ENCODE peak calls at places on chromosomes 16 and 17, in seven cellular contexts. R, H, D, Z, E, N and B are unnamed samples.

GRCh38 chr17:30571921-30572320 is 94.7 kb downstream of the GOSR1 start:
- DNase-seq in R (no peak), H (no peak), D (no peak), Z (no peak), E (no peak), N (no peak), B (no peak)

GRCh38 chr17:56319531-56319930 is 166.3 kb downstream of the ANKFN1 start:
- DNase-seq in R (peak; percentile 33), H (peak; percentile 55), D (peak; percentile 10), Z (no peak), E (no peak), N (no peak), B (no peak)

GRCh38 chr16:14344292-14344691 is 273.2 kb downstream of the MRTFB start:
- DNase-seq in R (no peak), H (no peak), D (no peak), Z (no peak), E (no peak), N (no peak), B (no peak)

GRCh38 chr17:7034955-7035590 is 742 bp upstream of the SLC16A13 start:
- DNase-seq in R (no peak), H (no peak), D (no peak), Z (no peak), E (no peak), N (no peak), B (no peak)

GRCh38 chr17:39579318-39580081 is 28.2 kb downstream of the NEUROD2 start:
- DNase-seq in R (no peak), H (no peak), D (no peak), Z (no peak), E (peak; percentile 26), N (no peak), B (no peak)

GRCh38 chr16:4288148-4288921 is 15.5 kb upstream of the TFAP4 start:
- DNase-seq in R (peak; percentile 91), H (no peak), D (peak; percentile 70), Z (peak; percentile 86), E (peak; percentile 80), N (peak; percentile 94), B (no peak)

GRCh38 chr17:7747586-7747985 is 30.0 kb downstream of the DNAH2 start:
- DNase-seq in R (no peak), H (no peak), D (no peak), Z (no peak), E (no peak), N (no peak), B (no peak)

GRCh38 chr17:17420561-17421269 is 56.1 kb upstream of the MED9 start:
- DNase-seq in R (no peak), H (no peak), D (no peak), Z (peak; percentile 95), E (no peak), N (no peak), B (no peak)

GRCh38 chr17:78535285-78536197 is 41.7 kb downstream of the DNAH17 start:
- DNase-seq in R (no peak), H (no peak), D (peak; percentile 21), Z (no peak), E (no peak), N (peak; percentile 25), B (no peak)

GRCh38 chr17:81542431-81543338 is 9.5 kb downstream of the FAAP100 start:
- DNase-seq in R (no peak), H (no peak), D (no peak), Z (no peak), E (no peak), N (no peak), B (no peak)

GRCh38 chr16:11403534-11403795 is 58.2 kb downstream of the RMI2 start:
- DNase-seq in R (no peak), H (no peak), D (no peak), Z (no peak), E (no peak), N (no peak), B (no peak)

DNA sequence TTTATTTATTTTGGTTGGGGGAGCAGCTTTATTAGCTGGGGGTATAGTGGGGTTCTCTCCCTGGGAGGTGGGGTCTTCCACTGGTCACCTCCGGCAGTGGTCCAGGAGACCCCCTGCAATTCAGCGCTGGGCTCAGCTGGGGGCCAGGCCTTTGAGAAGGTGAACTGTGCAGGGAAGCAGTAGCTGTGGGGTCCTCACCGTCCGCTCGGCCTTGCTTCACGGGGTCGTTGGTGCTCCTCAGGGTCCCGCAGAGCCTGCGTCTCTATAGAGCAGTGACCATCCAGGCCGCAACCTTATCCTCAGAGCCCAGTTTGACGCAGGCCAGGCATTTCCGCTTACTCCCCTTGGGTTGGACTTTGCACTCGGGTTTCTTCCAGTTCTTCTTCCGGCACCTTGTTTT is 1954.7 kb downstream of the TP53TG3F start:
- DNase-seq in R (no peak), H (no peak), D (no peak), Z (no peak), E (no peak), N (no peak), B (no peak)
- H3K9me3 ChIP-seq in R (no peaks in the 10 kb centered on the region), H (peaks cover 13% of the 10 kb centered on the region), D (no peaks in the 10 kb centered on the region), Z (no peaks in the 10 kb centered on the region), E (no peaks in the 10 kb centered on the region), N (peaks cover 34% of the 10 kb centered on the region), B (peaks cover 18% of the 10 kb centered on the region)

DNA sequence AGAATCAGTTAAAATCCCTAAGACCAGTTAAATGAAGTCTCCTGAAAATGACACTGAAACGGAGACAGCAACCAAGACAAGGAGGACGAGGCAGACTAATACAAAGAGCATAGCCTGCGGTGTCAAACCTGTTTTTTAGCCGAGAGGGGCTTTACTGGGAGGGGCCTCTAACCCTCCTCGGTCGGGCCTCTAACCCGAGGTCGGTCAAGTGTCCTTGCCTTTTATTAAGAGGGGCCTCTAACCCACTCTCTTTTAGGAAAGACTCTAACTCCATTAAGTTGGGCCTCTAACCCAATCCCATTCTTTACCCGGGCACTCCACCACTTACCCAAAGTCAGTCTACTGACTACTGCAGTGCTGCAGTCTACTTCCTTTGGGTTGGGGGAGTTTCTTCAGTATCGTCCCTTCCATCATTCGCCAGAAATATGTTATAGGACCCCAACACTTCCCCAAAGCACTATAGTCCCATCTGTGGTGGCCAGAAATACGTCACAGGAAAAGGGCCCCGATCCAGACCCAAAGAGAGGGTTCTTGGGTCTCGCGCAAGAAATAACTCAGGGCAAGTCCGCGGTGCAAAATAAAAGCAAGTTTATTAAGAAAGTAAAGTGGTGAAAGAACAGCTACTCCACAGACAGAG is 39.2 kb upstream of the ARL4D start:
- DNase-seq in R (no peak), H (no peak), D (no peak), Z (no peak), E (no peak), N (no peak), B (no peak)
- TF ChIP-seq POLR2AphosphoS5 in R (no peak), H (no peak), D (no peak), Z (no peak), E (no peak), N (no peak), B (no peak)

DNA sequence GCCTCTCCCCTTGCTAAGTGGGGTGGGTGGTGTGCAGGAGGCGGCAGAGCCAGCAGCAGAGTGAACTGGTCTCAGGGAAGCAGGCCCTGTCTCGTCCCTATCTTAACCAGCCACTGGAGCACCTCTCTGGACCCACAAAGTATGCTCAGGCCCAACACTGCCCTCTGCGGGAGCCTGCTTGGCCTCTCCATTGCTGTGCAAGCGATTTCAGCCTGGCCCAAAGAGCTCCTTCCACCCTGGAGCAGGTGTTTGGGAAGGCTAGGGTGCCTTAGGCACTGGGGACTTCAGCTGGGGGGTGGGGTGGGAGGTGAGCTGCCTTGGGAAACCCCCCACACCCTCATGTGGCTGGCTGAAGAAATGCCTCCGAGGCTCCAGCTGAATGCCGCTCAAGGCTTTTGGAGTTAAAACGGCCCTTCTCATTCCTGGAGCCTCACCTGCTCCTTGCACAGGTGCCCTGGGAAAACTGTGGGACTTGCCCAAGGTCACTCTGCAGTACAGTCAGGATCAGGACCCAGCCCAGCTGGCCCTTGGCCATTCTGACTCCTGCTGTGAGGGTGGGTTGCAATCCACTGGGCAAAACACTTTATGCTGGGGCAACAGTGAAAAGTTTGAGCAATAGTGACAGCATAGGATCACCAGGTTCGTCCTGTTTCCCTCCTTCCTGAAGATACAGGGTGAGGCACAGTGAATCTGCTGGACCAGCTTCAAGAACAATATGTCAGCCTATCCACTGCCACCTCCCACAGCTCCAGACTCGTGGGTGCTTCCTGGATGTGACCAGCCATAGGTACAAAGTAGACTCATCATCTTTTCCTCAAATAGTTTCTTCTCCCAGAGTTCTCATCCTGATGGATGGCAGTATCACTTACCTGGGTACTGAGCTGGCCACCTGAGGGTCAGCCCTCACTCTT is 5.9 kb upstream of the UBE2O start:
- DNase-seq in R (peak; percentile 79), H (peak; percentile 57), D (no peak), Z (no peak), E (peak; percentile 54), N (no peak), B (no peak)
- TF ChIP-seq CTCF in R (peak; percentile 51), H (peak; percentile 72), D (no peak), Z (no peak), E (no peak), N (no peak), B (peak; percentile 8)

GRCh38 chr16:35714665-35715064 is 2255.3 kb downstream of the TP53TG3F start:
- DNase-seq in R (no peak), H (no peak), D (no peak), Z (no peak), E (no peak), N (no peak), B (no peak)

GRCh38 chr16:35711435-35711834 is 2252.0 kb downstream of the TP53TG3F start:
- DNase-seq in R (no peak), H (no peak), D (no peak), Z (no peak), E (no peak), N (no peak), B (no peak)

GRCh38 chr16:35711958-35712357 is 2252.5 kb downstream of the TP53TG3F start:
- DNase-seq in R (no peak), H (no peak), D (no peak), Z (no peak), E (no peak), N (no peak), B (no peak)

DNA sequence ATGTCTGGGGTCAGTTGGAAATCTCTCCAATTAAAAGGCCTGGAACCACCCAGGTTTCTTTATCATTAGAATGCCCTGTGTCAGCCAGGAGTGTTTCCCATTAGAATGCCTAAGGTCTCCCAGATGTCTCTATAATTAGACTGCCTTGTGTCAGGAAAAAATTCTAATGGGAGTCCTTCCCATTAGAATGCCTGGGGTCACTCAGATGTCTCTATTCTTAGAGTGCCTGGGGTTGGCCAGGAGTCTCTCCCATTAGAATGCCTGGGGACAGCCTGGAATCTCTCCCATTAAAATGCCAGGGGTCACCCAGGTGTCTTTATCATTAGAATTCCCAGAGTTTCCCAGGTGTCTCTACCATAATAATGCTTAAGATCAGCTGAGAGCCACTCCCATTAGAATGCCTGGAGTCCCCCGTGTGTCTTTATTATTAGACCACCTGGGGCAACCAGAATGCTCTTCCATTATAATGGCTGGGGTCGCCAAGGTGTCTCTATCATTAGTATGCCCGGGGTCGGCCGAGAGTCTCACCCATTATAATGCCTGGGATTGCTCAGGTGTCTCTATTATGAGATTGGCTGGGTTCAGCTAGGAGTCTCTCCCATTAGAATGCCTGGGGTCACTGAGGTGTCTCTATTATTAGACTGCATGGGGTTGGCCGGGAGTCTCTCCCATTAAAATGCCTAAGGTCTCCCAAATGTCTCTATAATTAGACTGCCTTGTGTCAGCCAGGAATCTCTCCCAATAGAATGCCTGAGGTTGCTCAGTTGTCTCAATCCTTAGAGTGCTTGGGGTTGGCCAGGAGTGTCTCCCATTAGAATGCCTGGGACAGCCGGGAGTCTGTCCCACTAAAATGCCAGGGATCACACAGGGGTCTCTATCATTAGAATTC is 2254.6 kb downstream of the TP53TG3F start:
- DNase-seq in R (no peak), H (no peak), D (no peak), Z (no peak), E (no peak), N (no peak), B (no peak)
- H3K9me3 ChIP-seq in R (no peaks in the 10 kb centered on the region), H (peaks cover 4% of the 10 kb centered on the region), D (no peaks in the 10 kb centered on the region), Z (peaks cover 30% of the 10 kb centered on the region), E (peaks cover 3% of the 10 kb centered on the region), N (peaks cover 91% of the 10 kb centered on the region), B (no peaks in the 10 kb centered on the region)